ENCODE peak calls at places on chromosomes 7 and 10, in six cellular contexts. B is brain microvascular endothelial cell, Z is MM.1S, L is AG09309, M is AG04449, X is fibroblast of the aortic adventitia. P is an unnamed sample.

GRCh38 chr10:44967596-44967995 is 8.0 kb downstream of the RASSF4 start:
- DNase-seq in L (no peak), Z (no peak), M (no peak), B (no peak), X (no peak), P (no peak)

GRCh38 chr10:131738396-131738735 is 162.4 kb upstream of the PPP2R2D start:
- DNase-seq in X (no peak), Z (no peak), M (no peak), B (no peak), L (no peak), P (no peak)

GRCh38 chr10:131114846-131115245 is 196.7 kb downstream of the TCERG1L start:
- DNase-seq in Z (no peak), M (no peak), X (no peak), B (no peak), L (no peak), P (no peak)

GRCh38 chr10:6667679-6668270 is 87.7 kb upstream of the PRKCQ start:
- DNase-seq in Z (peak; percentile 46), X (peak; percentile 38), B (peak; percentile 38), L (no peak), M (no peak), P (no peak)

GRCh38 chr10:63210611-63211196 is 77.6 kb downstream of the NRBF2 start:
- DNase-seq in X (peak; percentile 25), M (no peak), B (no peak), Z (no peak), L (no peak), P (no peak)

GRCh38 chr7:42128703-42129102 is 108.3 kb downstream of the GLI3 start:
- DNase-seq in B (no peak), X (no peak), L (no peak), M (no peak), Z (no peak), P (peak; percentile 18)

GRCh38 chr7:7920056-7920455 is 48.5 kb upstream of the GLCCI1 start:
- DNase-seq in L (no peak), Z (no peak), X (no peak), M (no peak), B (no peak), P (no peak)

GRCh38 chr10:52541082-52541481 is 227.0 kb downstream of the DKK1 start:
- DNase-seq in M (no peak), B (no peak), L (peak; percentile 85), Z (no peak), X (peak; percentile 66), P (no peak)

GRCh38 chr7:155918720-155919399 is 106.6 kb upstream of the SHH start:
- DNase-seq in X (peak; percentile 70), B (peak; percentile 99), L (no peak), M (peak; percentile 19), Z (no peak), P (peak; percentile 90)

GRCh38 chr7:140033036-140033435 is 29.7 kb downstream of the PARP12 start:
- DNase-seq in B (peak; percentile 35), Z (no peak), L (no peak), M (no peak), X (peak; percentile 54), P (no peak)

GRCh38 chr7:159095979-159096411 is 48.7 kb downstream of the VIPR2 start:
- DNase-seq in Z (no peak), M (no peak), L (no peak), X (no peak), B (no peak), P (no peak)

GRCh38 chr7:157527235-157527634 is 190.4 kb downstream of the DNAJB6 start:
- DNase-seq in L (no peak), X (no peak), Z (no peak), M (no peak), B (no peak), P (no peak)

GRCh38 chr10:50987934-50988333 is 86.4 kb upstream of the PRKG1 start:
- DNase-seq in L (no peak), B (no peak), M (no peak), X (no peak), Z (no peak), P (no peak)

GRCh38 chr10:128274938-128275337 is 148.7 kb upstream of the MKI67 start:
- DNase-seq in B (no peak), X (peak; percentile 0), M (no peak), Z (peak; percentile 53), L (peak; percentile 0), P (peak; percentile 11)

GRCh38 chr7:99396914-99397631 is 11.3 kb downstream of the PDAP1 start:
- DNase-seq in M (no peak), B (no peak), X (no peak), Z (no peak), L (no peak), P (no peak)

GRCh38 chr10:31602541-31603244 is 283.7 kb downstream of the ZEB1 start:
- DNase-seq in X (peak; percentile 87), Z (no peak), B (peak; percentile 60), L (peak; percentile 64), M (no peak), P (no peak)

GRCh38 chr10:112261281-112261822 is 21.8 kb upstream of the TECTB start:
- DNase-seq in B (no peak), Z (no peak), M (peak; percentile 58), X (peak; percentile 57), L (peak; percentile 28), P (no peak)

GRCh38 chr10:131968949-131969348 is 12.8 kb downstream of the BNIP3 start:
- DNase-seq in M (no peak), B (no peak), L (no peak), X (no peak), Z (no peak), P (no peak)

GRCh38 chr10:6203331-6204062 is 765 bp downstream of the PFKFB3 start:
- DNase-seq in Z (peak; percentile 54), L (no peak), X (peak; percentile 56), M (no peak), B (no peak), P (no peak)

GRCh38 chr10:80617807-80618206 is 80.1 kb downstream of the SH2D4B start:
- DNase-seq in L (no peak), Z (no peak), X (no peak), B (no peak), M (no peak), P (no peak)

GRCh38 chr10:23818484-23818883 is 379.6 kb downstream of the OTUD1 start:
- DNase-seq in Z (peak; percentile 25), L (no peak), B (no peak), X (no peak), M (no peak), P (no peak)

GRCh38 chr10:72276421-72277339 is 3.0 kb downstream of the DDIT4 start:
- DNase-seq in M (no peak), L (no peak), Z (no peak), X (peak; percentile 86), B (peak; percentile 60), P (peak; percentile 67)

GRCh38 chr10:72277340-72277995 is 3.7 kb downstream of the DDIT4 start:
- DNase-seq in X (no peak), M (no peak), B (no peak), Z (no peak), L (no peak), P (no peak)

GRCh38 chr10:72275351-72276012 is 1.8 kb downstream of the DDIT4 start:
- DNase-seq in X (peak; percentile 42), M (no peak), Z (no peak), L (no peak), B (no peak), P (no peak)

GRCh38 chr10:72274730-72275350 is 1.1 kb downstream of the DDIT4 start:
- DNase-seq in B (no peak), M (no peak), X (peak; percentile 75), Z (peak; percentile 36), L (no peak), P (no peak)

DNA sequence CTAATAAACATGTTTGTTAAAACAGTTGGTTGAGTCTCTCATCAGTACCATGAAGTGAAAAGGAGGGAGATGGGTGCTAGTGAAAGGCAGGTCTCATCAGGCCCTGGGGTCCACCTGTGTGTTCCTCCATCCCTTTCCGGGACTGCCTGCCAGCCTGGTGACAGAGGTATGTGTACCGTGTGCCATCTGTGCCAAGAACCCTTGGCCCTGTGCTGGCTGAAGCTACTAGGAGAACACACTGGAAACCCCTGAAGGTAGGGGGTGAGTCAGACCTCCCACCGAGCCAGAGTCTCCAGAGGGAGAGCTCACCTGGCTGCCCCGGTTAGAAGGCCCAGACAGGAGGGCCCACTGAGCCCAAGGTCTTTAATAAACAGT is 2.3 kb downstream of the DDIT4 start:
- DNase-seq in M (no peak), B (no peak), Z (no peak), X (peak; percentile 25), L (no peak), P (peak; percentile 86)
- H3K4me3 ChIP-seq in M (peak overlapping the region; percentile 99), B (peak overlapping the region; percentile 99), Z (no peak overlapping the region), X (peak overlapping the region; percentile 98), L (peak overlapping the region; percentile 93), P (peak overlapping the region; percentile 97)

GRCh38 chr7:1557771-1558170 is 1.8 kb upstream of the TMEM184A start:
- DNase-seq in X (no peak), M (no peak), L (no peak), Z (no peak), B (no peak), P (no peak)

GRCh38 chr7:1557006-1557405 is 1.0 kb upstream of the TMEM184A start:
- DNase-seq in Z (no peak), B (no peak), L (no peak), M (no peak), X (no peak), P (no peak)

GRCh38 chr7:1555046-1555812 is 776 bp downstream of the TMEM184A start:
- DNase-seq in Z (no peak), L (no peak), M (peak; percentile 36), B (peak; percentile 65), X (peak; percentile 51), P (no peak)

GRCh38 chr7:1554332-1555045 is 1.5 kb downstream of the TMEM184A start:
- DNase-seq in X (no peak), M (no peak), L (no peak), B (no peak), Z (no peak), P (no peak)

DNA sequence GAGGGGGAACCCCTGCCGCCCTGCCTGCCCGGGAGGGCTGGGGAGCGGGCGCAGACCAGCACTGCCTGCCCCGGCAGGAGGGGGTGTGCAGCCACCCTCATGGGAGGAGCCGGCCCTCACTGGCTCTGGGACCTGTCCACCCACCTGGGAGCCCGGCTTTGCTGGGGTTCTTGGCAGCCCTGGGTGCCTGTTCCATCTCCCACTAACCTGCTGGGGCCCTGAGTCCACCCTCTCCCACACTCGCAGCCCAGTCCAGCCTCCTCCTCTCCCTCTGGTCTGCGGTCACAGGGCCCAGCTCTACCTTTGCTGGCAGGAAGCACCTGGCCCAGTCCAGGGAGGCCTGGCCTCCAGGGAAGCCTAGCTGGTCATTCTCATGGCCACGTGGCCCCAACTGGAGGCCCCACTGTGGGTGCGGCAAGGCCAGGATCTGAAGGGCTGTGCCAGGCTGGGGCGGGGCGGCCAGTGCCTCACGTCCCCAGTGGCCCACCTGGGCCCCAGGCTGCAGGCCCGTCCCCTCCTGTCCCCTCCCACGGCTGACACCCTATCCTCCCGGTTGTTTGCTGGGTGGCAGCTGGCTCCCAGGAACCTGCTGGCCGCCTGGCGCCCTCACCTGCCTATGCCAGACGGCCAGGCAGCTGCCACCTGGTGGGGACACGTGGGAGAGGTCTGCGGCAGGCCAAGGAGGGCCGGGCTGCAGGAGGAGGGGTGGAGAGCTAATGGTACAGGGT is at the start of gene TMEM184A:
- DNase-seq in X (no peak), B (no peak), L (no peak), M (no peak), Z (peak; percentile 64), P (peak; percentile 97)
- H3K4me3 ChIP-seq in X (no peak within 1 kb of the TSS), B (no peak within 1 kb of the TSS), L (no peak within 1 kb of the TSS), M (peak within 1 kb of the TSS; percentile 6), Z (no peak within 1 kb of the TSS), P (peak within 1 kb of the TSS; percentile 66)

GRCh38 chr7:150384406-150385239 is 5.5 kb downstream of the ZNF775 start:
- DNase-seq in L (no peak), X (no peak), B (no peak), M (no peak), Z (no peak), P (no peak)
- H3K4me3 ChIP-seq in L (no peak overlapping the region), X (no peak overlapping the region), B (no peak overlapping the region), M (no peak overlapping the region), Z (no peak overlapping the region), P (no peak overlapping the region)

GRCh38 chr7:30979027-30979426 is 15.3 kb downstream of the GHRHR start:
- DNase-seq in X (no peak), Z (no peak), L (no peak), B (no peak), M (no peak), P (no peak)
- H3K4me3 ChIP-seq in X (no peak overlapping the region), Z (no peak overlapping the region), L (no peak overlapping the region), B (no peak overlapping the region), M (no peak overlapping the region), P (no peak overlapping the region)